ENCODE peak calls at places on chromosomes 5 and 9, in nine cellular contexts. N is A673; K is activated CD8-positive, alpha-beta T cell treated with anti-CD3 and anti-CD28 coated beads for 36 hours; Q is HS-5; W is GM06990; Y is tibial artery; Z is activated CD4-positive, alpha-beta T cell treated with anti-CD3 and anti-CD28 coated beads, Interleukin-2, amount 50 U/mL, for 48 hours; U is T-helper 2 cell; L is astrocyte. P is an unnamed sample.

GRCh38 chr5:2877520-2877919 is 126.0 kb upstream of the IRX2 start:
- DNase-seq in Y (peak), K (no peak), U (no peak), Z (no peak), L (no peak), N (no peak), W (no peak), Q (no peak), P (no peak)

GRCh38 chr9:98172604-98173003 is 19.8 kb downstream of the CORO2A start:
- DNase-seq in Q (no peak), Z (no peak), W (no peak), K (no peak), Y (no peak), U (no peak), L (no peak), N (no peak), P (peak)

GRCh38 chr5:95794070-95794516 is 28.4 kb downstream of the GLRX start:
- DNase-seq in Y (no peak), K (no peak), U (no peak), W (no peak), N (no peak), Q (no peak), L (peak), Z (no peak), P (no peak)

GRCh38 chr5:173740400-173740799 is 124.0 kb upstream of the BOD1 start:
- DNase-seq in K (no peak), W (no peak), U (no peak), Y (no peak), Q (no peak), N (no peak), Z (no peak), L (no peak), P (no peak)

GRCh38 chr5:102221949-102222348 is 74.1 kb downstream of the SLCO4C1 start:
- DNase-seq in Y (no peak), Q (no peak), W (no peak), K (no peak), U (no peak), N (no peak), L (no peak), Z (no peak), P (no peak)

GRCh38 chr5:108345541-108346171 is 36.2 kb downstream of the FBXL17 start:
- DNase-seq in N (peak), Z (no peak), W (peak), L (peak), K (no peak), Q (peak), U (no peak), Y (no peak), P (peak)

GRCh38 chr9:27436234-27436633 is 87.9 kb upstream of the IFNK start:
- DNase-seq in Z (no peak), W (no peak), K (no peak), Y (no peak), U (no peak), N (no peak), L (no peak), Q (no peak), P (no peak)

GRCh38 chr5:78060421-78060820 is 234.1 kb downstream of the AP3B1 start:
- DNase-seq in Z (no peak), W (no peak), Q (no peak), K (no peak), U (no peak), L (peak), Y (no peak), N (no peak), P (no peak)

GRCh38 chr5:60458669-60459068 is 241.3 kb downstream of the DEPDC1B start:
- DNase-seq in N (no peak), L (no peak), Z (no peak), W (no peak), Y (no peak), K (no peak), Q (no peak), U (no peak), P (no peak)

GRCh38 chr5:68287976-68288755 is 72.6 kb downstream of the PIK3R1 start:
- DNase-seq in L (peak), Z (peak), Q (no peak), U (no peak), K (peak), N (peak), Y (peak), W (peak), P (peak)

GRCh38 chr9:98852961-98853360 is 45.5 kb downstream of the GALNT12 start:
- DNase-seq in Q (no peak), U (no peak), L (no peak), N (no peak), W (no peak), Y (no peak), K (no peak), Z (no peak), P (no peak)

GRCh38 chr5:36899860-36900259 is 23.3 kb downstream of the NIPBL start:
- DNase-seq in Z (no peak), Q (no peak), L (no peak), K (no peak), Y (no peak), W (no peak), U (no peak), N (no peak), P (no peak)

GRCh38 chr9:4620046-4620765 is 41.9 kb upstream of the PLPP6 start:
- DNase-seq in N (no peak), U (no peak), Y (no peak), Q (no peak), L (no peak), Z (no peak), W (no peak), K (peak), P (no peak)

GRCh38 chr9:70352356-70352755 is 62.1 kb downstream of the KLF9 start:
- DNase-seq in N (no peak), Q (no peak), Y (no peak), Z (no peak), W (no peak), K (no peak), L (peak), U (no peak), P (no peak)

GRCh38 chr5:59596586-59597348 is 296.8 kb downstream of the PDE4D start:
- DNase-seq in W (no peak), K (no peak), Z (no peak), Q (peak), U (no peak), L (peak), Y (no peak), N (peak), P (no peak)

GRCh38 chr5:126053630-126054029 is 369.6 kb upstream of the GRAMD2B start:
- DNase-seq in Y (no peak), K (no peak), Q (no peak), Z (no peak), L (no peak), N (no peak), U (no peak), W (no peak), P (no peak)

P was measured in NCI-H82.